ENCODE peak calls at places on chromosome 15, in four cellular contexts. C is HepG2, E is K562, H is GM12878. N is an unnamed sample.

GRCh38 chr15:64022571-64022970 is 23.7 kb downstream of the DAPK2 start:
- DNase-seq in C (no peak), E (no peak), H (no peak), N (no peak)

GRCh38 chr15:43268111-43269105 is 1.7 kb upstream of the TGM5 start:
- DNase-seq in C (peak), E (no peak), H (no peak), N (no peak)

GRCh38 chr15:52518972-52519371 is 9.7 kb downstream of the MYO5A start:
- DNase-seq in C (no peak), E (no peak), H (no peak), N (no peak)

GRCh38 chr15:94229591-94230365 is 1.6 kb upstream of the MCTP2 start:
- DNase-seq in C (no peak), E (no peak), H (peak), N (no peak)

GRCh38 chr15:68335251-68335650 is 57.7 kb downstream of the FEM1B start:
- DNase-seq in C (no peak), E (no peak), H (no peak), N (no peak)

GRCh38 chr15:51382787-51383186 is 41.3 kb downstream of the GLDN start:
- DNase-seq in C (peak), E (peak), H (no peak), N (peak)

GRCh38 chr15:31273258-31273941 is 53.2 kb upstream of the KLF13 start:
- DNase-seq in C (no peak), E (no peak), H (no peak), N (no peak)

GRCh38 chr15:33963831-33964664 is 4.2 kb upstream of the CHRM5 start:
- DNase-seq in C (peak), E (peak), H (no peak), N (peak)

GRCh38 chr15:77568014-77568959 is 64.4 kb downstream of the LINGO1 start:
- DNase-seq in C (peak), E (no peak), H (no peak), N (no peak)

GRCh38 chr15:72722071-72722696 is 36.2 kb downstream of the BBS4 start:
- DNase-seq in C (peak), E (peak), H (peak), N (peak)

DNA sequence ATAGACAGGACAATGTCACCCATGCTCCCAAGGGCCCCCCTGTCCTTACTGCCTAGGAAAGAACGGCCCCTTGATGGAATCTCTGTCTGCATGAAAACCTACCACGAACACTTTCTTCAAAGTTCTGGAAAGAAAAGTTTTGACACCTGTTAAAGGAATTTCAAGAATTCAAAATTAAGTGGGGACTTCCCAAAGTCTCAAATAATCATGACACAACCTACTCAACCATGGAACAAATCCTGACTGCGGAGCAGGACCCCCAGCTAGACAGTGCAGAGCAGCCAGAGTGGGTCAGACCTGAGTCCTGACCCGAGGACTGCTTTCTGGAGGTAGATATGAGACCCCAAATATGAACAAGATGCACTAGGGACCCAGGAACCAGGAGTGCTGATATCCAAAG is 245.3 kb upstream of the NSMCE3 start:
- DNase-seq in C (no peak), E (no peak), H (no peak), N (no peak)
- TF ChIP-seq CHD4 in C (no peak), E (no peak), H (no peak), N (no peak)

DNA sequence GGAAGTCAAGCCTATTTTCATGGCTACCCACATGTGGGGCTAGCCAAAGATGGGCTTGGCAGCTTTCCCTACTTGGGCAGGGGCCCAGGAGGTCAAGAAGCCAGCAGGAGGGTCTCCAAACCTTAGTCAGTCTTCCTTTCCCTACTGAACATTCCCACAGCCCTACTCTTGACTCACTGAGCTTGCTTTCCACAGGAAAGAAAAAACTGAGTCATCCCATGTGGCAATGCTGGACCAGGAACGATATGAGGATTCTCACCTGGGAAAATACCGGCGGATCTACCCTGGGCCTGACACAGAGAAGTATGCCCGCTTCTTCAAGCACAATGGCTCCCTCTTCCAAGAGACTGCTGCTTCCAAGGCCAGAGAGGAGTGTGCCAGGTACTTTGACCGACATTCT is 3.7 kb upstream of the NGRN start:
- DNase-seq in C (no peak), E (no peak), H (no peak), N (no peak)
- TF ChIP-seq CHD4 in C (no peak), E (no peak), H (no peak), N (no peak)

GRCh38 chr15:66454143-66454542 is 43.4 kb downstream of the SNAPC5 start:
- DNase-seq in C (peak), E (no peak), H (no peak), N (no peak)
- TF ChIP-seq CHD4 in C (no peak), E (no peak), H (no peak), N (no peak)

GRCh38 chr15:92117301-92117731 is 263.8 kb downstream of the SLCO3A1 start:
- DNase-seq in C (no peak), E (no peak), H (no peak), N (no peak)
- TF ChIP-seq CHD4 in C (no peak), E (no peak), H (no peak), N (no peak)

GRCh38 chr15:55230051-55230670 is 33.4 kb upstream of the RSL24D1 start:
- DNase-seq in C (no peak), E (no peak), H (no peak), N (no peak)

GRCh38 chr15:55230953-55231352 is 34.2 kb upstream of the RSL24D1 start:
- DNase-seq in C (no peak), E (no peak), H (no peak), N (no peak)

GRCh38 chr15:55234104-55234799 is 37.5 kb upstream of the RSL24D1 start:
- DNase-seq in C (peak), E (no peak), H (no peak), N (no peak)

GRCh38 chr15:55234800-55235104 is 38.0 kb upstream of the RSL24D1 start:
- DNase-seq in C (no peak), E (no peak), H (no peak), N (no peak)

DNA sequence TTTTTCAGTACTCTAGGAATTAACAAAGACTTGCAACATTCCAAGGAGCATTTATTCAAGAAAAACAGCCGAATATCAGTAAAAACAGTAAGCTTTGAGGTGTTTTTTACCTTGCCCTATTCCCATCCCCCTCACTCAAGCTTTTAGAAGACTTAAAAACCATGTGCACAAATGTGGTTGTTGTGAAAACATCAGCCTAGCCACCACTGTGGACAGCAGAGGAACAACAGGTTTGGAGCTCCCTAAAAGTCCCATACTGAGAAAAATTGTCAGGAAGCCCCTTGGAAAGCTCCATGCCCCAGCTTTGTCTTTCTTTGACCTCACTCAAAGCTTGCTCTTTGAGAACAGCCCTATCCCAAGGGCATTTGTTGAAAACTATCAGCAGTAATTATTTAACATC is 34.7 kb upstream of the RSL24D1 start:
- DNase-seq in C (no peak), E (no peak), H (no peak), N (no peak)
- TF ChIP-seq CHD4 in C (no peak), E (no peak), H (no peak), N (no peak)

GRCh38 chr15:87712211-87712610 is 544.3 kb downstream of the NTRK3 start:
- DNase-seq in C (no peak), E (no peak), H (no peak), N (no peak)
- TF ChIP-seq CHD4 in C (no peak), E (no peak), H (no peak), N (no peak)

DNA sequence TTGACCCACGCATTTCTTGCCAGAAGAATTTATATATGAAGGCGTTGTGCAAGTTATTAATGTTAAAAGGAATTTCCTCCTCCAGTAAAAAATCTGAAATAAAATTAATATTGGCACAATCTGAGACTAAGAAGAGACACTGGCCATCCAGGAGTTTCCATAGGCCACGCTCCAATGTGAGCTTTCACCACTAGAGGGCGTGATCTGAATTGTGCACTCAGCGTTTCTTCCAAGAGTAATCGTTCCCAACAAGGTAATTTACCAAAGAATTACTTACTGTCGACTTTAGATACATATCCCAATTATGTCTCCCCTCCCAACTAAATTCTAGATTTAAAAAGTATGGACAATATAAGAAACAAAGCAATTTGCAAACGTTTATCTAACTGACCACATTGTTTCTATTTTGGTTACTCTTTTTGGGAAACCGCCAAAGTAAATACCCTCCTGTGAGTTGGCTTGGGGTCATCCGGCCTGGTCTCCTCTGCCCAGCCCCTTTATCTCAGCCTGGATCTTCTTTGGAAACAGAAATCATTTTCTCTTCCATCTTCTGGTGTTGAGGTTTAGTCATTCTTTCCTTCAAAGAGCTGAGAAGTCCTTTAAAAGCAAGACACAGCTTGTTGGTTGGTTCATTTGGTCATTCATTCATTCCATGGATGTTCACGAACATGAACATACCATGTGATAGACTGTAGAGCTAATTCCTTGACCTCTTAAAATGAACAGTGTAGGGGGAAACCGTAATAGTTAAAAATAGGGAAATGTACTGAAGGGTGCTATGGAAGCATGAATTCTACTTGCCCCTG is 26.2 kb downstream of the POLR2M start:
- DNase-seq in C (peak), E (peak), H (no peak), N (peak)
- TF ChIP-seq CHD4 in C (no peak), E (no peak), H (no peak), N (no peak)

GRCh38 chr15:100043732-100044131 is 298.0 kb downstream of the ADAMTS17 start:
- DNase-seq in C (no peak), E (no peak), H (no peak), N (no peak)

GRCh38 chr15:100041380-100041779 is 300.4 kb downstream of the ADAMTS17 start:
- DNase-seq in C (no peak), E (no peak), H (no peak), N (no peak)

GRCh38 chr15:100039994-100040393 is 301.8 kb downstream of the ADAMTS17 start:
- DNase-seq in C (no peak), E (no peak), H (no peak), N (no peak)

GRCh38 chr15:100043069-100043641 is 298.6 kb downstream of the ADAMTS17 start:
- DNase-seq in C (no peak), E (no peak), H (no peak), N (peak)

GRCh38 chr15:100042558-100042957 is 299.2 kb downstream of the ADAMTS17 start:
- DNase-seq in C (no peak), E (no peak), H (no peak), N (no peak)
- TF ChIP-seq CHD4 in C (no peak), E (no peak), H (no peak), N (no peak)

GRCh38 chr15:78727561-78727960 is 83.7 kb downstream of the ADAMTS7 start:
- DNase-seq in C (peak), E (no peak), H (no peak), N (peak)
- TF ChIP-seq CHD4 in C (no peak), E (no peak), H (no peak), N (no peak)

GRCh38 chr15:35654334-35654733 is 108.4 kb upstream of the DPH6 start:
- DNase-seq in C (no peak), E (no peak), H (no peak), N (no peak)

GRCh38 chr15:35657679-35658201 is 111.8 kb upstream of the DPH6 start:
- DNase-seq in C (no peak), E (no peak), H (no peak), N (no peak)
- TF ChIP-seq CHD4 in C (no peak), E (no peak), H (no peak), N (no peak)